ENCODE peak calls at places on chromosomes 16 and 17, in six cellular contexts. One of them, this sample, is unnamed.
A peak's percentile ranks its signal among the peaks of the same experiment; 100 is the strongest.

GRCh38 chr17:48047741-48048320 is 328 bp upstream of the NFE2L1 start:
- DNase-seq in COR-L47: peak; percentile 99
- DNase-seq in HT-29: peak; percentile 99
- DNase-seq in GM23338: peak; percentile 100
- DNase-seq in astrocyte of the spinal cord: peak; percentile 100
- DNase-seq in DMS79: peak; percentile 99
- DNase-seq in this sample: peak; percentile 99

GRCh38 chr16:85490971-85491771 is 122.0 kb upstream of the GSE1 start:
- DNase-seq in COR-L47: no peak
- DNase-seq in HT-29: peak; percentile 47
- DNase-seq in GM23338: peak; percentile 76
- DNase-seq in astrocyte of the spinal cord: no peak
- DNase-seq in DMS79: no peak
- DNase-seq in this sample: no peak

GRCh38 chr17:76115138-76115754 is 11.7 kb upstream of the EXOC7 start:
- DNase-seq in COR-L47: no peak
- DNase-seq in HT-29: no peak
- DNase-seq in GM23338: no peak
- DNase-seq in astrocyte of the spinal cord: no peak
- DNase-seq in DMS79: no peak
- DNase-seq in this sample: no peak

GRCh38 chr17:4853195-4853762 is 20.1 kb downstream of the MINK1 start:
- DNase-seq in COR-L47: no peak
- DNase-seq in HT-29: no peak
- DNase-seq in GM23338: no peak
- DNase-seq in astrocyte of the spinal cord: no peak
- DNase-seq in DMS79: peak; percentile 25
- DNase-seq in this sample: no peak

GRCh38 chr17:888998-889401 is 90.6 kb downstream of the NXN start:
- DNase-seq in COR-L47: no peak
- DNase-seq in HT-29: no peak
- DNase-seq in GM23338: no peak
- DNase-seq in astrocyte of the spinal cord: no peak
- DNase-seq in DMS79: peak; percentile 44
- DNase-seq in this sample: no peak

GRCh38 chr16:66950971-66951790 is 9.9 kb upstream of the CES3 start:
- DNase-seq in COR-L47: no peak
- DNase-seq in HT-29: no peak
- DNase-seq in GM23338: no peak
- DNase-seq in astrocyte of the spinal cord: no peak
- DNase-seq in DMS79: no peak
- DNase-seq in this sample: no peak

GRCh38 chr16:67951485-67951884 is 7.6 kb upstream of the LCAT start:
- DNase-seq in COR-L47: peak; percentile 29
- DNase-seq in HT-29: no peak
- DNase-seq in GM23338: no peak
- DNase-seq in astrocyte of the spinal cord: no peak
- DNase-seq in DMS79: no peak
- DNase-seq in this sample: peak; percentile 93

GRCh38 chr16:88349903-88350900 is 32.6 kb upstream of the ZNF469 start:
- DNase-seq in COR-L47: no peak
- DNase-seq in HT-29: no peak
- DNase-seq in GM23338: no peak
- DNase-seq in astrocyte of the spinal cord: no peak
- DNase-seq in DMS79: no peak
- DNase-seq in this sample: no peak

GRCh38 chr17:29625037-29625750 is 2.5 kb upstream of the CORO6 start:
- DNase-seq in COR-L47: no peak
- DNase-seq in HT-29: peak; percentile 39
- DNase-seq in GM23338: peak; percentile 75
- DNase-seq in astrocyte of the spinal cord: peak; percentile 39
- DNase-seq in DMS79: no peak
- DNase-seq in this sample: no peak

GRCh38 chr17:81833921-81834830 is 674 bp downstream of the PPP1R27 start:
- DNase-seq in COR-L47: no peak
- DNase-seq in HT-29: no peak
- DNase-seq in GM23338: no peak
- DNase-seq in astrocyte of the spinal cord: no peak
- DNase-seq in DMS79: no peak
- DNase-seq in this sample: no peak

GRCh38 chr16:1535391-1536291 is 2.2 kb downstream of the TMEM204 start:
- DNase-seq in COR-L47: no peak
- DNase-seq in HT-29: no peak
- DNase-seq in GM23338: peak; percentile 32
- DNase-seq in astrocyte of the spinal cord: peak; percentile 26
- DNase-seq in DMS79: no peak
- DNase-seq in this sample: no peak

GRCh38 chr16:4301177-4301576 is 14.7 kb upstream of the GLIS2 start:
- DNase-seq in COR-L47: no peak
- DNase-seq in HT-29: no peak
- DNase-seq in GM23338: no peak
- DNase-seq in astrocyte of the spinal cord: no peak
- DNase-seq in DMS79: no peak
- DNase-seq in this sample: no peak

GRCh38 chr17:80959330-80960036 is 32.2 kb upstream of the CHMP6 start:
- DNase-seq in COR-L47: peak; percentile 41
- DNase-seq in HT-29: no peak
- DNase-seq in GM23338: no peak
- DNase-seq in astrocyte of the spinal cord: peak; percentile 52
- DNase-seq in DMS79: no peak
- DNase-seq in this sample: no peak

GRCh38 chr16:89732142-89732917 is 11.0 kb downstream of the ZNF276 start:
- DNase-seq in COR-L47: no peak
- DNase-seq in HT-29: no peak
- DNase-seq in GM23338: no peak
- DNase-seq in astrocyte of the spinal cord: no peak
- DNase-seq in DMS79: no peak
- DNase-seq in this sample: no peak

GRCh38 chr17:55588858-55589257 is 77.6 kb upstream of the SMIM36 start:
- DNase-seq in COR-L47: no peak
- DNase-seq in HT-29: no peak
- DNase-seq in GM23338: no peak
- DNase-seq in astrocyte of the spinal cord: peak; percentile 29
- DNase-seq in DMS79: no peak
- DNase-seq in this sample: no peak

GRCh38 chr16:50944431-50944830 is 202.5 kb downstream of the CYLD start:
- DNase-seq in COR-L47: no peak
- DNase-seq in HT-29: no peak
- DNase-seq in GM23338: no peak
- DNase-seq in astrocyte of the spinal cord: no peak
- DNase-seq in DMS79: no peak
- DNase-seq in this sample: no peak

GRCh38 chr16:56611281-56611833 is 3.0 kb downstream of the MT2A start:
- DNase-seq in COR-L47: no peak
- DNase-seq in HT-29: no peak
- DNase-seq in GM23338: no peak
- DNase-seq in astrocyte of the spinal cord: peak; percentile 34
- DNase-seq in DMS79: no peak
- DNase-seq in this sample: no peak

GRCh38 chr17:39623356-39623950 is 3.3 kb upstream of the PPP1R1B start:
- DNase-seq in COR-L47: peak; percentile 73
- DNase-seq in HT-29: peak; percentile 87
- DNase-seq in GM23338: peak; percentile 87
- DNase-seq in astrocyte of the spinal cord: peak; percentile 36
- DNase-seq in DMS79: peak; percentile 73
- DNase-seq in this sample: peak; percentile 89

GRCh38 chr17:6473128-6473767 is 29.0 kb downstream of the PIMREG start:
- DNase-seq in COR-L47: no peak
- DNase-seq in HT-29: peak; percentile 83
- DNase-seq in GM23338: peak; percentile 83
- DNase-seq in astrocyte of the spinal cord: peak; percentile 64
- DNase-seq in DMS79: peak; percentile 20
- DNase-seq in this sample: peak; percentile 49

GRCh38 chr16:27383511-27384243 is 18.3 kb upstream of the IL21R start:
- DNase-seq in COR-L47: no peak
- DNase-seq in HT-29: no peak
- DNase-seq in GM23338: no peak
- DNase-seq in astrocyte of the spinal cord: no peak
- DNase-seq in DMS79: no peak
- DNase-seq in this sample: no peak

GRCh38 chr16:1745900-1746692 is 25.2 kb downstream of the NME3 start:
- DNase-seq in COR-L47: no peak
- DNase-seq in HT-29: peak; percentile 65
- DNase-seq in GM23338: peak; percentile 31
- DNase-seq in astrocyte of the spinal cord: peak; percentile 92
- DNase-seq in DMS79: no peak
- DNase-seq in this sample: no peak

GRCh38 chr16:52283018-52283417 is 263.9 kb downstream of the TOX3 start:
- DNase-seq in COR-L47: no peak
- DNase-seq in HT-29: no peak
- DNase-seq in GM23338: no peak
- DNase-seq in astrocyte of the spinal cord: peak; percentile 3
- DNase-seq in DMS79: no peak
- DNase-seq in this sample: no peak

GRCh38 chr16:86051376-86052114 is 152.6 kb downstream of the IRF8 start:
- DNase-seq in COR-L47: no peak
- DNase-seq in HT-29: no peak
- DNase-seq in GM23338: no peak
- DNase-seq in astrocyte of the spinal cord: no peak
- DNase-seq in DMS79: no peak
- DNase-seq in this sample: no peak

GRCh38 chr16:64202571-64202970 is 919.3 kb downstream of the CDH11 start:
- DNase-seq in COR-L47: no peak
- DNase-seq in HT-29: no peak
- DNase-seq in GM23338: no peak
- DNase-seq in astrocyte of the spinal cord: no peak
- DNase-seq in DMS79: no peak
- DNase-seq in this sample: no peak

GRCh38 chr17:33297643-33298042 is 4.5 kb upstream of the ASIC2 start:
- DNase-seq in COR-L47: no peak
- DNase-seq in HT-29: no peak
- DNase-seq in GM23338: no peak
- DNase-seq in astrocyte of the spinal cord: no peak
- DNase-seq in DMS79: no peak
- DNase-seq in this sample: no peak

GRCh38 chr17:17414316-17414937 is 62.4 kb upstream of the MED9 start:
- DNase-seq in COR-L47: peak; percentile 45
- DNase-seq in HT-29: no peak
- DNase-seq in GM23338: no peak
- DNase-seq in astrocyte of the spinal cord: peak; percentile 78
- DNase-seq in DMS79: no peak
- DNase-seq in this sample: peak; percentile 66

GRCh38 chr17:28405632-28406477 is at the start of gene SLC46A1:
- DNase-seq in COR-L47: peak; percentile 67
- DNase-seq in HT-29: peak; percentile 18
- DNase-seq in GM23338: peak; percentile 85
- DNase-seq in astrocyte of the spinal cord: peak; percentile 5
- DNase-seq in DMS79: peak; percentile 56
- DNase-seq in this sample: no peak

GRCh38 chr17:66191607-66192377 is at the start of gene CEP112:
- DNase-seq in COR-L47: peak; percentile 92
- DNase-seq in HT-29: peak; percentile 86
- DNase-seq in GM23338: peak; percentile 96
- DNase-seq in astrocyte of the spinal cord: peak; percentile 72
- DNase-seq in DMS79: peak; percentile 14
- DNase-seq in this sample: peak; percentile 73